ENCODE peak calls at places on chromosomes 2 and 18, in nine cellular contexts. H, I, Q, U, E, C, X, N and D are unnamed samples.

GRCh38 chr2:3637692-3638455 is 20.1 kb upstream of the ALLC start:
- DNase-seq in E (no peak), N (no peak), H (no peak), X (no peak), C (no peak), I (no peak), U (no peak), Q (no peak), D (no peak)

GRCh38 chr2:134252092-134252775 is 1.6 kb upstream of the MGAT5 start:
- DNase-seq in E (no peak), C (peak; percentile 48), U (no peak), Q (no peak), I (no peak), H (no peak), N (no peak), X (no peak), D (peak; percentile 61)

GRCh38 chr2:105773568-105773967 is 28.9 kb downstream of the NCK2 start:
- DNase-seq in U (no peak), H (no peak), C (no peak), I (no peak), E (no peak), X (no peak), N (no peak), Q (no peak), D (no peak)

GRCh38 chr2:120398051-120398960 is 52.4 kb downstream of the INHBB start:
- DNase-seq in U (no peak), Q (no peak), C (peak; percentile 53), N (no peak), H (no peak), E (no peak), I (no peak), X (peak; percentile 8), D (no peak)

GRCh38 chr2:197647961-197648690 is 27.3 kb downstream of the RFTN2 start:
- DNase-seq in I (no peak), H (no peak), E (no peak), N (no peak), X (peak; percentile 59), C (peak; percentile 47), U (no peak), Q (peak; percentile 43), D (no peak)

GRCh38 chr2:83055338-83056010 is 1403.6 kb downstream of the SUCLG1 start:
- DNase-seq in E (no peak), I (no peak), X (peak; percentile 47), Q (peak; percentile 94), U (no peak), C (peak; percentile 19), H (no peak), N (no peak), D (no peak)

GRCh38 chr2:81583311-81584108 is 1279.0 kb upstream of the LRRTM1 start:
- DNase-seq in I (no peak), U (no peak), C (no peak), X (no peak), H (no peak), E (no peak), Q (no peak), N (no peak), D (no peak)

GRCh38 chr2:176140130-176140519 is 10.6 kb downstream of the HOXD8 start:
- DNase-seq in H (no peak), Q (peak; percentile 59), C (no peak), E (no peak), U (no peak), X (no peak), I (no peak), N (no peak), D (no peak)

GRCh38 chr2:176188218-176188968 is at the start of gene HOXD1:
- DNase-seq in N (no peak), U (no peak), E (peak; percentile 81), I (peak; percentile 80), Q (peak; percentile 88), H (no peak), C (peak; percentile 83), X (no peak), D (no peak)

GRCh38 chr18:59546164-59546563 is 151.1 kb downstream of the CCBE1 start:
- DNase-seq in Q (no peak), H (no peak), U (no peak), N (no peak), E (no peak), I (peak; percentile 26), C (no peak), X (peak; percentile 16), D (no peak)

GRCh38 chr2:101362316-101362715 is 25.0 kb downstream of the CREG2 start:
- DNase-seq in U (no peak), N (no peak), X (no peak), C (no peak), Q (no peak), I (no peak), E (no peak), H (no peak), D (no peak)

GRCh38 chr2:182852090-182852489 is 14.3 kb downstream of the FRZB start:
- DNase-seq in X (no peak), N (no peak), H (no peak), U (no peak), I (no peak), Q (no peak), C (no peak), E (peak; percentile 54), D (no peak)

GRCh38 chr18:60019463-60019840 is 119.7 kb downstream of the PMAIP1 start:
- DNase-seq in Q (no peak), N (no peak), H (no peak), C (peak; percentile 73), U (no peak), I (no peak), E (no peak), X (peak; percentile 68), D (no peak)

GRCh38 chr2:229346801-229347540 is 75.9 kb upstream of the PID1 start:
- DNase-seq in N (no peak), I (no peak), E (no peak), H (no peak), U (no peak), X (no peak), Q (no peak), C (no peak), D (no peak)

GRCh38 chr2:239564587-239564986 is 163.8 kb upstream of the HDAC4 start:
- DNase-seq in U (no peak), C (no peak), I (no peak), H (no peak), E (no peak), X (no peak), N (no peak), Q (no peak), D (no peak)

GRCh38 chr18:14978962-14979535 is 231.1 kb downstream of the ANKRD30B start:
- DNase-seq in Q (peak; percentile 51), N (peak; percentile 54), E (peak; percentile 11), H (no peak), I (no peak), X (no peak), C (peak; percentile 70), U (no peak), D (peak; percentile 51)

GRCh38 chr2:99348173-99348572 is 11.0 kb downstream of the EIF5B start:
- DNase-seq in E (no peak), H (no peak), I (no peak), N (no peak), U (no peak), C (no peak), Q (no peak), X (no peak), D (no peak)

GRCh38 chr2:120435671-120436459 is 89.9 kb downstream of the INHBB start:
- DNase-seq in U (no peak), I (no peak), E (no peak), H (no peak), N (no peak), Q (no peak), C (no peak), X (no peak), D (no peak)

GRCh38 chr2:125696573-125696972 is 959.4 kb upstream of the GYPC start:
- DNase-seq in C (no peak), H (no peak), I (peak; percentile 13), X (no peak), Q (no peak), E (peak; percentile 1), U (no peak), N (no peak), D (no peak)

GRCh38 chr18:79506191-79507075 is 110.7 kb downstream of the NFATC1 start:
- DNase-seq in E (no peak), U (no peak), X (no peak), H (no peak), C (peak; percentile 56), Q (peak; percentile 53), I (no peak), N (no peak), D (no peak)

GRCh38 chr2:7450188-7451156 is 533.3 kb downstream of the RNF144A start:
- DNase-seq in I (no peak), Q (no peak), U (no peak), H (no peak), N (no peak), C (no peak), X (no peak), E (no peak), D (peak; percentile 63)

GRCh38 chr2:173982918-173983317 is 17.7 kb upstream of the SP3 start:
- DNase-seq in U (no peak), I (no peak), N (no peak), H (no peak), Q (peak; percentile 45), C (no peak), E (no peak), X (no peak), D (no peak)

GRCh38 chr18:44654555-44654954 is 26.1 kb upstream of the SETBP1 start:
- DNase-seq in Q (no peak), N (no peak), H (no peak), C (peak; percentile 86), E (no peak), U (no peak), I (no peak), X (no peak), D (no peak)

GRCh38 chr2:85215074-85216050 is 82.2 kb downstream of the TCF7L1 start:
- DNase-seq in C (peak; percentile 83), H (no peak), N (no peak), X (peak; percentile 86), E (no peak), I (no peak), Q (peak; percentile 9), U (no peak), D (no peak)

GRCh38 chr2:101111262-101111838 is 39.8 kb downstream of the TBC1D8 start:
- DNase-seq in I (no peak), Q (no peak), U (no peak), N (no peak), H (no peak), X (no peak), C (no peak), E (no peak), D (no peak)

GRCh38 chr2:204353823-204354222 is 191.5 kb upstream of the PARD3B start:
- DNase-seq in X (no peak), N (no peak), U (no peak), C (peak; percentile 42), Q (no peak), I (no peak), H (no peak), E (no peak), D (no peak)

GRCh38 chr2:9528036-9528787 is 27.4 kb downstream of the ADAM17 start:
- DNase-seq in H (no peak), C (no peak), I (no peak), U (no peak), E (no peak), Q (no peak), N (no peak), X (no peak), D (no peak)

GRCh38 chr2:98545591-98545990 is 62.7 kb downstream of the COA5 start:
- DNase-seq in N (no peak), Q (no peak), C (no peak), U (no peak), E (no peak), H (no peak), X (no peak), I (no peak), D (no peak)

GRCh38 chr2:54416166-54416798 is 39.8 kb upstream of the SPTBN1 start:
- DNase-seq in H (no peak), Q (peak; percentile 96), C (no peak), U (no peak), E (no peak), N (no peak), I (no peak), X (no peak), D (no peak)